ENCODE peak calls at places on chromosomes 16 and 17, in four cellular contexts. One of them, this sample, is unnamed.

GRCh38 chr16:14007460-14007859 is 63.7 kb upstream of the MRTFB start:
- DNase-seq in IMR-90: peak
- DNase-seq in endothelial cell of umbilical vein: peak
- DNase-seq in HepG2: no peak
- DNase-seq in this sample: no peak

GRCh38 chr16:49330562-49331201 is 42.9 kb upstream of the C16orf78 start:
- DNase-seq in IMR-90: no peak
- DNase-seq in endothelial cell of umbilical vein: no peak
- DNase-seq in HepG2: peak
- DNase-seq in this sample: no peak

GRCh38 chr17:77916284-77916683 is 42.2 kb upstream of the TNRC6C start:
- DNase-seq in IMR-90: no peak
- DNase-seq in endothelial cell of umbilical vein: no peak
- DNase-seq in HepG2: no peak
- DNase-seq in this sample: no peak

GRCh38 chr17:7263071-7263800 is 958 bp upstream of the CLDN7 start:
- DNase-seq in IMR-90: no peak
- DNase-seq in endothelial cell of umbilical vein: no peak
- DNase-seq in HepG2: no peak
- DNase-seq in this sample: peak

GRCh38 chr16:75593825-75594820 is 27.9 kb downstream of the GABARAPL2 start:
- DNase-seq in IMR-90: peak
- DNase-seq in endothelial cell of umbilical vein: peak
- DNase-seq in HepG2: peak
- DNase-seq in this sample: no peak

GRCh38 chr17:72974605-72975232 is 117.8 kb downstream of the SLC39A11 start:
- DNase-seq in IMR-90: peak
- DNase-seq in endothelial cell of umbilical vein: no peak
- DNase-seq in HepG2: peak
- DNase-seq in this sample: no peak

GRCh38 chr17:78933025-78933958 is 8.1 kb upstream of the TIMP2 start:
- DNase-seq in IMR-90: peak
- DNase-seq in endothelial cell of umbilical vein: peak
- DNase-seq in HepG2: peak
- DNase-seq in this sample: peak

GRCh38 chr17:76547183-76547641 is 7.4 kb downstream of the PRCD start:
- DNase-seq in IMR-90: peak
- DNase-seq in endothelial cell of umbilical vein: peak
- DNase-seq in HepG2: peak
- DNase-seq in this sample: peak

GRCh38 chr17:57084361-57084801 is 665 bp upstream of the AKAP1 start:
- DNase-seq in IMR-90: peak
- DNase-seq in endothelial cell of umbilical vein: no peak
- DNase-seq in HepG2: no peak
- DNase-seq in this sample: no peak

GRCh38 chr16:11914759-11915643 is 755 bp downstream of the GSPT1 start:
- DNase-seq in IMR-90: peak
- DNase-seq in endothelial cell of umbilical vein: peak
- DNase-seq in HepG2: no peak
- DNase-seq in this sample: peak

GRCh38 chr17:79774561-79774975 is 3.4 kb upstream of the CBX2 start:
- DNase-seq in IMR-90: no peak
- DNase-seq in endothelial cell of umbilical vein: no peak
- DNase-seq in HepG2: peak
- DNase-seq in this sample: no peak

GRCh38 chr16:7363397-7364053 is 30.9 kb downstream of the RBFOX1 start:
- DNase-seq in IMR-90: no peak
- DNase-seq in endothelial cell of umbilical vein: no peak
- DNase-seq in HepG2: no peak
- DNase-seq in this sample: no peak

GRCh38 chr16:15690296-15690695 is 40.3 kb downstream of the NDE1 start:
- DNase-seq in IMR-90: peak
- DNase-seq in endothelial cell of umbilical vein: no peak
- DNase-seq in HepG2: no peak
- DNase-seq in this sample: no peak

GRCh38 chr17:19380551-19381284 is 2.4 kb downstream of the MAPK7 start:
- DNase-seq in IMR-90: no peak
- DNase-seq in endothelial cell of umbilical vein: no peak
- DNase-seq in HepG2: no peak
- DNase-seq in this sample: no peak

GRCh38 chr16:26598061-26598460 is 468.7 kb upstream of the C16orf82 start:
- DNase-seq in IMR-90: no peak
- DNase-seq in endothelial cell of umbilical vein: no peak
- DNase-seq in HepG2: no peak
- DNase-seq in this sample: no peak

GRCh38 chr17:82611140-82612058 is 36.8 kb downstream of the WDR45B start:
- DNase-seq in IMR-90: peak
- DNase-seq in endothelial cell of umbilical vein: no peak
- DNase-seq in HepG2: no peak
- DNase-seq in this sample: no peak

GRCh38 chr16:716250-716607 is 1.3 kb downstream of the METRN start:
- DNase-seq in IMR-90: no peak
- DNase-seq in endothelial cell of umbilical vein: no peak
- DNase-seq in HepG2: peak
- DNase-seq in this sample: no peak

GRCh38 chr16:8391219-8391757 is 199.0 kb downstream of the TMEM114 start:
- DNase-seq in IMR-90: no peak
- DNase-seq in endothelial cell of umbilical vein: no peak
- DNase-seq in HepG2: peak
- DNase-seq in this sample: no peak

GRCh38 chr16:6884002-6884401 is 448.6 kb upstream of the RBFOX1 start:
- DNase-seq in IMR-90: no peak
- DNase-seq in endothelial cell of umbilical vein: no peak
- DNase-seq in HepG2: no peak
- DNase-seq in this sample: no peak

GRCh38 chr17:1050246-1050995 is 53.5 kb downstream of the TIMM22 start:
- DNase-seq in IMR-90: no peak
- DNase-seq in endothelial cell of umbilical vein: no peak
- DNase-seq in HepG2: no peak
- DNase-seq in this sample: no peak

GRCh38 chr16:9268446-9268845 is 177.0 kb downstream of the HAPSTR1 start:
- DNase-seq in IMR-90: no peak
- DNase-seq in endothelial cell of umbilical vein: no peak
- DNase-seq in HepG2: no peak
- DNase-seq in this sample: no peak

GRCh38 chr16:66740010-66740409 is 11.4 kb downstream of the DYNC1LI2 start:
- DNase-seq in IMR-90: peak
- DNase-seq in endothelial cell of umbilical vein: peak
- DNase-seq in HepG2: peak
- DNase-seq in this sample: peak

GRCh38 chr16:88630433-88630832 is 7.9 kb upstream of the IL17C start:
- DNase-seq in IMR-90: no peak
- DNase-seq in endothelial cell of umbilical vein: no peak
- DNase-seq in HepG2: no peak
- DNase-seq in this sample: no peak

GRCh38 chr17:67608691-67609090 is 109.0 kb upstream of the NOL11 start:
- DNase-seq in IMR-90: peak
- DNase-seq in endothelial cell of umbilical vein: peak
- DNase-seq in HepG2: no peak
- DNase-seq in this sample: no peak

DNA sequence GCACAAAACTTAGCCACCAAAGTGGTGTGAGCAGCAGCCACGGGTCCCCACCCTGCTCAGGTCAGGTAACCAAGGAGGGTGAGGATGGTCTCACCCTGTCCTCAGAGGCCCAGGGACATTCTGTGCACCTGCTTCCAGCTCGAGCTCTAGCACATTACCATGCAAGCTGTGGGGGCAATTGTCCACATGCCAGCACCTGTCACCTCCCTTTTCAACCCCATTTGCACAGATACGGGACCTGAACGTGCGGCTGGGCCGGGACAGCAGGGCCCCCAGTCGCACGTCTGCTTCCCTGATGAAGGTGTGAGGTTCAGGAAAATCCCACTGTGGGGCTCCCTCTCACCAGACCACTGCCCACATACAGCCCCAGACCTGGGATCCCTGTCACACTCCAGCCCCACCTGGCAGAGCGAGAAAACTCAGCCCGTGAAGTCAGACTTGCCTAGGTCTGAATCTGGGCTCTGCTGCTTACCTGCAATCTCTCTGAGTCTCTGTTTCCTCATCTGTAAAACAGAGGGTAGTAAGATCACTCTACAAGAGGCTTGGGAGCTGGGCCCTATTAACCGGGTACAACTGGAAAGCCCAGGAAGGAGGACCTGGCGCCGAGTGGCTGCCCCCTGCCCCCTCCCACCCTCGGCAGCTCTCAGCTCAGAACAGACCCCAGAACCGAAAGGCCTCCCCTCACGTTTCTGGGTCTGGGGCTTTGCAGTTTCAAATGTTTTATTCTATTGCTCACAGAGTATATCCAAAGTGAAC is 7.9 kb downstream of the WFIKKN2 start:
- DNase-seq in IMR-90: no peak
- DNase-seq in endothelial cell of umbilical vein: no peak
- DNase-seq in HepG2: no peak
- DNase-seq in this sample: no peak
- H3K9ac ChIP-seq in IMR-90: no peak
- H3K9ac ChIP-seq in endothelial cell of umbilical vein: no peak
- H3K9ac ChIP-seq in HepG2: peak
- H3K9ac ChIP-seq in this sample: no peak

GRCh38 chr17:75270218-75270965 is 639 bp downstream of the MIF4GD start:
- DNase-seq in IMR-90: peak
- DNase-seq in endothelial cell of umbilical vein: peak
- DNase-seq in HepG2: peak
- DNase-seq in this sample: peak
- TF ChIP-seq CTCF in IMR-90: peak
- TF ChIP-seq CTCF in endothelial cell of umbilical vein: peak
- TF ChIP-seq CTCF in HepG2: peak
- TF ChIP-seq CTCF in this sample: peak

GRCh38 chr17:42411905-42412679 is 11.0 kb downstream of the CAVIN1 start:
- DNase-seq in IMR-90: no peak
- DNase-seq in endothelial cell of umbilical vein: no peak
- DNase-seq in HepG2: no peak
- DNase-seq in this sample: no peak
- H3K4me3 ChIP-seq in IMR-90: no peak
- H3K4me3 ChIP-seq in endothelial cell of umbilical vein: no peak
- H3K4me3 ChIP-seq in HepG2: no peak
- H3K4me3 ChIP-seq in this sample: no peak

GRCh38 chr16:68357923-68358322 is 47.1 kb downstream of the PRMT7 start:
- DNase-seq in IMR-90: no peak
- DNase-seq in endothelial cell of umbilical vein: no peak
- DNase-seq in HepG2: no peak
- DNase-seq in this sample: no peak

GRCh38 chr16:68356249-68356918 is 45.6 kb downstream of the PRMT7 start:
- DNase-seq in IMR-90: no peak
- DNase-seq in endothelial cell of umbilical vein: no peak
- DNase-seq in HepG2: no peak
- DNase-seq in this sample: peak

GRCh38 chr16:68357521-68357922 is 46.7 kb downstream of the PRMT7 start:
- DNase-seq in IMR-90: no peak
- DNase-seq in endothelial cell of umbilical vein: no peak
- DNase-seq in HepG2: no peak
- DNase-seq in this sample: no peak

GRCh38 chr16:68355447-68356248 is 44.8 kb downstream of the PRMT7 start:
- DNase-seq in IMR-90: no peak
- DNase-seq in endothelial cell of umbilical vein: no peak
- DNase-seq in HepG2: no peak
- DNase-seq in this sample: no peak

GRCh38 chr16:68356919-68357286 is 46.1 kb downstream of the PRMT7 start:
- DNase-seq in IMR-90: no peak
- DNase-seq in endothelial cell of umbilical vein: no peak
- DNase-seq in HepG2: no peak
- DNase-seq in this sample: no peak
- H3K9ac ChIP-seq in IMR-90: no peak
- H3K9ac ChIP-seq in endothelial cell of umbilical vein: no peak
- H3K9ac ChIP-seq in HepG2: no peak
- H3K9ac ChIP-seq in this sample: no peak

This sample was measured in colonic mucosa.